ENCODE peak calls at places on chromosomes 6 and 20, in four cellular contexts. A is neuronal stem cell, E is mesenchymal stem cell, H is IMR-90. L is an unnamed sample.

GRCh38 chr20:61936701-61937131 is 129.0 kb downstream of the TAF4 start:
- DNase-seq in H (no peak), A (no peak), E (no peak), L (no peak)

GRCh38 chr6:10451828-10452509 is 37.1 kb upstream of the TFAP2A start:
- DNase-seq in A (no peak), E (peak), H (peak), L (peak)

GRCh38 chr6:86822747-86823146 is 114.6 kb upstream of the HTR1E start:
- DNase-seq in E (no peak), A (no peak), H (no peak), L (no peak)

GRCh38 chr6:143400258-143401059 is 50.0 kb downstream of the ADAT2 start:
- DNase-seq in H (no peak), A (no peak), E (no peak), L (no peak)

GRCh38 chr20:49132995-49133451 is 55.1 kb downstream of the STAU1 start:
- DNase-seq in A (peak), H (peak), E (peak), L (peak)

GRCh38 chr6:155117266-155117665 is 122.2 kb downstream of the TIAM2 start:
- DNase-seq in E (peak), A (no peak), H (peak), L (peak)

GRCh38 chr20:44011251-44011940 is 96.7 kb downstream of the TOX2 start:
- DNase-seq in A (no peak), H (no peak), E (no peak), L (no peak)

GRCh38 chr6:112286010-112286409 is 31.6 kb upstream of the LAMA4 start:
- DNase-seq in E (no peak), A (no peak), H (no peak), L (peak)

GRCh38 chr20:62390306-62391164 is 3.6 kb downstream of the RPS21 start:
- DNase-seq in E (no peak), H (no peak), A (no peak), L (no peak)

GRCh38 chr6:136985502-136985901 is 59.3 kb downstream of the IL20RA start:
- DNase-seq in A (no peak), E (no peak), H (no peak), L (no peak)

GRCh38 chr6:170292778-170293164 is 1.9 kb upstream of the DLL1 start:
- DNase-seq in E (no peak), H (no peak), A (no peak), L (peak)

GRCh38 chr6:106974999-106975698 is 620 bp upstream of the CD24 start:
- DNase-seq in E (peak), H (no peak), A (peak), L (peak)

GRCh38 chr6:106316376-106316769 is 9.2 kb downstream of the ATG5 start:
- DNase-seq in E (no peak), H (no peak), A (no peak), L (no peak)

GRCh38 chr6:160917581-160917980 is 74.0 kb upstream of the MAP3K4 start:
- DNase-seq in A (no peak), E (no peak), H (no peak), L (peak)

GRCh38 chr6:116773886-116774285 is 8.4 kb upstream of the FAM162B start:
- DNase-seq in A (no peak), H (no peak), E (no peak), L (no peak)

GRCh38 chr20:35174458-35175216 is 2.8 kb downstream of the PROCR start:
- DNase-seq in H (no peak), E (no peak), A (no peak), L (peak)

GRCh38 chr20:35171438-35171752 is 477 bp upstream of the PROCR start:
- DNase-seq in E (no peak), A (no peak), H (no peak), L (no peak)

GRCh38 chr20:35172434-35172806 is 548 bp downstream of the PROCR start:
- DNase-seq in E (no peak), A (no peak), H (no peak), L (no peak)

GRCh38 chr20:35173576-35174192 is 1.8 kb downstream of the PROCR start:
- DNase-seq in H (no peak), E (no peak), A (no peak), L (no peak)

GRCh38 chr20:35171753-35172433 is at the start of gene PROCR:
- DNase-seq in H (peak), A (peak), E (peak), L (peak)
- H3K9ac ChIP-seq in H (peak), A (peak), E (peak), L (no peak)

GRCh38 chr20:55471052-55472006 is 534.0 kb downstream of the CBLN4 start:
- DNase-seq in H (no peak), A (no peak), E (no peak), L (no peak)
- H2BK5ac ChIP-seq in H (no peak), A (no peak), E (no peak), L (no peak)

GRCh38 chr6:33298773-33299236 is at the start of gene RGL2:
- DNase-seq in H (peak), A (no peak), E (peak), L (no peak)
- H3K9ac ChIP-seq in H (peak), A (peak), E (peak), L (peak)

DNA sequence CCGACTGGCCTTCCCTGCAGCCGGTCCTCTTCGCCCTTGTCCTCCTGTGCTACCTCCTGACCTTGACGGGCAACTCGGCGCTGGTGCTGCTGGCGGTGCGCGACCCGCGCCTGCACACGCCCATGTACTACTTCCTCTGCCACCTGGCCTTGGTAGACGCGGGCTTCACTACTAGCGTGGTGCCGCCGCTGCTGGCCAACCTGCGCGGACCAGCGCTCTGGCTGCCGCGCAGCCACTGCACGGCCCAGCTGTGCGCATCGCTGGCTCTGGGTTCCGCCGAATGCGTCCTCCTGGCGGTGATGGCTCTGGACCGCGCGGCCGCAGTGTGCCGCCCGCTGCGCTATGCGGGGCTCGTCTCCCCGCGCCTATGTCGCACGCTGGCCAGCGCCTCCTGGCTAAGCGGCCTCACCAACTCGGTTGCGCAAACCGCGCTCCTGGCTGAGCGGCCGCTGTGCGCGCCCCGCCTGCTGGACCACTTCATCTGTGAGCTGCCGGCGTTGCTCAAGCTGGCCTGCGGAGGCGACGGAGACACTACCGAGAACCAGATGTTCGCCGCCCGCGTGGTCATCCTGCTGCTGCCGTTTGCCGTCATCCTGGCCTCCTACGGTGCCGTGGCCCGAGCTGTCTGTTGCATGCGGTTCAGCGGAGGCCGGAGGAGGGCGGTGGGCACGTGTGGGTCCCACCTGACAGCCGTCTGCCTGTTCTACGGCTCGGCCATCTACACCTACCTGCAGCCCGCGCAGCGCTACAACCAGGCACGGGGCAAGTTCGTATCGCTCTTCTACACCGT is 6.1 kb downstream of the UBD start:
- DNase-seq in E (peak), H (peak), A (peak), L (peak)
- H2BK5ac ChIP-seq in E (no peak), H (no peak), A (peak), L (no peak)

DNA sequence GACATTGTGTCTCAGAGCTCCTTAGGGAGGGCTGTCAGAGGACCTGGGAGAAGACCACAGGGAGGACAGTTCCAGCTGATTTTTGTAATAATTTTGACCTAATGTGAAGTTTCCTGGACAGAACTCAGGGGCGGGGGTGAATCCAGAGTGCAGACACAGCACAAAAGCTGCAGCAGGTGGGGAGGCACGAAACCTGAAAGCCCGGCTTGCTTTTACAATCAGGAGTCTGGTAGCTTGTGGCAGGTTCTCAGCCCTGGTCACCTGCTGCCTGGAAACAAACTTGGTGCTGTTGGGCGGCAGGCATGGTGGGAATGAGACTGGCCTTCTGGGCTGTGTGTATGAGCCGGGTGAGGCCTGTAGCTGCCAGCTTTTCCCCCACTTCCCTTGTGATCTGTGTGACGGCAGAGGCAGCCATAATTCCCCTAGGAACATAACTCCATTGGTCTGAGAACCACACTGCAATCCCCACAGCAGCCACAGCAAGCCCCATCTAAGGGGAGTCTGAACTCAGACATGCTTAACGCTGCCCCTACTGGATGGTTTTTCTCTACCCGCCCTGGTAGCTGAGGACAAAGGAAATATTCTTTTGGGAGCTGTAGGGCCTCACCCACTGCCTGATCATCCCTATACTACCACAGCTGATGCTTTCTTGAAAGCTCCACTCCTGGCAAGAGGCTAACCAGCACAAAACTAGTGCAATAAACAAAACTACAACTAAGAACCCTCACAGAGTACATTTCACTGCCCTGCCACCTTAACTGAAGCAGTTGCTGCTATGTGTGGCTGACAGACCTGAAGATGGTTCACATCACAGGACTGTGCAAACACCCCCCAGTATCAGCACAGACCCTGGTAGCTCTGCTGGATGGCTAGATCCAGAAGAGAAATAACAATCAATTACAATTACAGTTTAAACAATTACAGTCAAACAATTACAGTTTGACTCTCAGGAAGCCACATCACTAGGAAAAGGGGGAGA is 1055.1 kb upstream of the GJE1 start:
- DNase-seq in E (peak), H (no peak), A (peak), L (no peak)
- H3K9ac ChIP-seq in E (no peak), H (no peak), A (no peak), L (no peak)

GRCh38 chr6:22099241-22099640 is 197.6 kb downstream of the PRL start:
- DNase-seq in A (no peak), H (no peak), E (no peak), L (no peak)
- H2BK5ac ChIP-seq in A (no peak), H (peak), E (no peak), L (no peak)

GRCh38 chr6:17355404-17355774 is 38.0 kb upstream of the CAP2 start:
- DNase-seq in E (no peak), H (no peak), A (no peak), L (no peak)
- H3K9ac ChIP-seq in E (no peak), H (no peak), A (no peak), L (no peak)

GRCh38 chr6:45310118-45310788 is 17.9 kb upstream of the RUNX2 start:
- DNase-seq in A (no peak), E (no peak), H (no peak), L (no peak)
- H2BK5ac ChIP-seq in A (no peak), E (no peak), H (no peak), L (no peak)

GRCh38 chr20:10783660-10784336 is 110.0 kb upstream of the JAG1 start:
- DNase-seq in E (peak), A (no peak), H (no peak), L (no peak)

GRCh38 chr20:10781526-10781925 is 107.7 kb upstream of the JAG1 start:
- DNase-seq in E (no peak), H (no peak), A (no peak), L (no peak)

GRCh38 chr20:10788055-10788454 is 114.3 kb upstream of the JAG1 start:
- DNase-seq in H (no peak), A (no peak), E (no peak), L (no peak)

GRCh38 chr20:10786678-10787077 is 112.9 kb upstream of the JAG1 start:
- DNase-seq in H (no peak), A (no peak), E (no peak), L (no peak)

GRCh38 chr20:10784337-10785183 is 110.8 kb upstream of the JAG1 start:
- DNase-seq in E (peak), A (no peak), H (no peak), L (no peak)
- H3K9ac ChIP-seq in E (no peak), A (no peak), H (no peak), L (no peak)